ENCODE peak calls at places on chromosome 17, in seven cellular contexts. N is ovary, Y is left ventricle myocardium inferior, C is sigmoid colon, Q is spleen, J is astrocyte of the cerebellum, H is dorsolateral prefrontal cortex. A is an unnamed sample.

GRCh38 chr17:10652984-10653680 is 4.0 kb downstream of the MYH3 start:
- DNase-seq in Q (no peak), Y (no peak), H (peak), J (no peak), C (no peak), N (no peak), A (no peak)

GRCh38 chr17:65472602-65473001 is 88.8 kb downstream of the AXIN2 start:
- DNase-seq in N (peak), Y (no peak), J (no peak), C (no peak), Q (no peak), H (no peak), A (peak)

GRCh38 chr17:40461774-40462342 is 18.6 kb downstream of the IGFBP4 start:
- DNase-seq in N (no peak), C (peak), Y (no peak), Q (no peak), J (no peak), H (no peak), A (peak)

GRCh38 chr17:59840329-59840907 is 52.3 kb downstream of the TUBD1 start:
- DNase-seq in H (no peak), N (no peak), Q (no peak), C (no peak), Y (no peak), J (no peak), A (no peak)

GRCh38 chr17:57954421-57955182 is 610 bp downstream of the CUEDC1 start:
- DNase-seq in H (peak), N (peak), Y (peak), J (no peak), Q (peak), C (peak), A (peak)

GRCh38 chr17:29645516-29646051 is 22.9 kb upstream of the CORO6 start:
- DNase-seq in Y (peak), N (peak), H (no peak), Q (no peak), J (peak), C (peak), A (peak)

GRCh38 chr17:48211011-48211410 is 103.4 kb downstream of the SNX11 start:
- DNase-seq in Q (no peak), H (no peak), Y (no peak), C (no peak), N (no peak), J (no peak), A (no peak)

GRCh38 chr17:47815106-47815918 is 6.3 kb downstream of the OSBPL7 start:
- DNase-seq in Q (no peak), J (no peak), Y (no peak), C (no peak), H (no peak), N (no peak), A (no peak)

GRCh38 chr17:13544292-13544691 is 57.4 kb downstream of the HS3ST3A1 start:
- DNase-seq in C (peak), J (peak), H (peak), Y (no peak), Q (no peak), N (peak), A (peak)

GRCh38 chr17:73562896-73563295 is 81.3 kb downstream of the SDK2 start:
- DNase-seq in J (no peak), Q (no peak), Y (no peak), N (no peak), H (no peak), C (no peak), A (no peak)

GRCh38 chr17:59844884-59845594 is 47.7 kb downstream of the TUBD1 start:
- DNase-seq in C (peak), J (no peak), Y (no peak), N (no peak), Q (no peak), H (no peak), A (peak)

GRCh38 chr17:76643553-76644148 is at the start of gene ST6GALNAC1:
- DNase-seq in H (no peak), J (no peak), Y (peak), N (no peak), Q (no peak), C (peak), A (peak)

GRCh38 chr17:30519707-30520106 is 42.5 kb downstream of the GOSR1 start:
- DNase-seq in C (no peak), H (no peak), Q (no peak), N (no peak), Y (no peak), J (peak), A (peak)

GRCh38 chr17:75791251-75791650 is 6.6 kb downstream of the UNK start:
- DNase-seq in C (no peak), H (no peak), Q (no peak), N (no peak), Y (no peak), J (no peak), A (no peak)

GRCh38 chr17:13024033-13024432 is 6.2 kb upstream of the ELAC2 start:
- DNase-seq in Q (no peak), N (no peak), C (no peak), H (no peak), J (no peak), Y (no peak), A (no peak)

GRCh38 chr17:74437702-74438101 is 5.8 kb downstream of the GPRC5C start:
- DNase-seq in Q (no peak), J (no peak), N (no peak), H (no peak), C (no peak), Y (no peak), A (no peak)

GRCh38 chr17:56009795-56010715 is 143.2 kb upstream of the ANKFN1 start:
- DNase-seq in J (no peak), Y (no peak), Q (no peak), H (no peak), C (no peak), N (no peak), A (no peak)

GRCh38 chr17:41413353-41413752 is 11.0 kb downstream of the KRT37 start:
- DNase-seq in N (no peak), C (no peak), H (no peak), Y (no peak), Q (no peak), J (peak), A (no peak)

GRCh38 chr17:55462234-55462633 is 40.6 kb upstream of the MMD start:
- DNase-seq in Y (no peak), C (no peak), H (no peak), N (no peak), Q (no peak), J (no peak), A (no peak)

GRCh38 chr17:28967240-28968135 is 16.2 kb upstream of the PHF12 start:
- DNase-seq in J (no peak), N (no peak), H (no peak), C (no peak), Y (no peak), Q (peak), A (no peak)

GRCh38 chr17:63439682-63440081 is 6.4 kb downstream of the CYB561 start:
- DNase-seq in J (peak), Q (no peak), H (no peak), Y (no peak), C (no peak), N (no peak), A (no peak)

GRCh38 chr17:8754890-8755289 is 3.5 kb downstream of the SPDYE4 start:
- DNase-seq in H (no peak), C (no peak), N (no peak), Q (no peak), Y (no peak), J (no peak), A (no peak)

GRCh38 chr17:41799366-41799765 is 12.4 kb downstream of the P3H4 start:
- DNase-seq in Q (no peak), N (no peak), Y (no peak), H (no peak), C (no peak), J (no peak), A (no peak)

GRCh38 chr17:77085916-77086432 is 54.8 kb upstream of the SEC14L1 start:
- DNase-seq in Y (no peak), C (no peak), Q (no peak), J (no peak), H (no peak), N (no peak), A (no peak)

GRCh38 chr17:42704495-42705494 is 22.5 kb downstream of the CNTNAP1 start:
- DNase-seq in J (no peak), N (no peak), C (no peak), Q (no peak), Y (no peak), H (no peak), A (no peak)

GRCh38 chr17:43753488-43754129 is 5.0 kb downstream of the SOST start:
- DNase-seq in Q (no peak), H (no peak), C (peak), Y (no peak), J (no peak), N (no peak), A (no peak)

GRCh38 chr17:43754947-43755346 is 3.6 kb downstream of the SOST start:
- DNase-seq in Y (no peak), N (no peak), H (no peak), J (no peak), Q (no peak), C (peak), A (no peak)

GRCh38 chr17:43756176-43756575 is 2.4 kb downstream of the SOST start:
- DNase-seq in N (no peak), Q (no peak), Y (no peak), J (no peak), C (no peak), H (no peak), A (no peak)

GRCh38 chr17:43757171-43757660 is 1.4 kb downstream of the SOST start:
- DNase-seq in N (no peak), H (no peak), Y (no peak), C (peak), J (no peak), Q (no peak), A (no peak)

GRCh38 chr17:43755389-43755875 is 3.2 kb downstream of the SOST start:
- DNase-seq in N (no peak), C (peak), Y (no peak), H (no peak), J (no peak), Q (peak), A (peak)
- TF ChIP-seq CTCF in N (no peak), C (no peak), Y (peak), H (no peak), J (no peak), Q (peak), A (no peak)

GRCh38 chr17:17140590-17140980 is 65.5 kb downstream of the PLD6 start:
- DNase-seq in Y (no peak), J (no peak), H (no peak), N (no peak), Q (no peak), C (no peak), A (no peak)
- TF ChIP-seq CTCF in Y (no peak), J (peak), H (no peak), N (no peak), Q (no peak), C (no peak), A (no peak)

GRCh38 chr17:68860941-68861340 is 94.3 kb downstream of the ABCA8 start:
- DNase-seq in J (no peak), C (no peak), Y (no peak), H (no peak), N (no peak), Q (no peak), A (no peak)

GRCh38 chr17:68865584-68865983 is 89.6 kb downstream of the ABCA8 start:
- DNase-seq in Q (no peak), H (no peak), C (no peak), J (no peak), N (no peak), Y (no peak), A (no peak)

GRCh38 chr17:68863091-68863652 is 92.0 kb downstream of the ABCA8 start:
- DNase-seq in J (no peak), H (no peak), Q (no peak), N (no peak), C (no peak), Y (no peak), A (no peak)

DNA sequence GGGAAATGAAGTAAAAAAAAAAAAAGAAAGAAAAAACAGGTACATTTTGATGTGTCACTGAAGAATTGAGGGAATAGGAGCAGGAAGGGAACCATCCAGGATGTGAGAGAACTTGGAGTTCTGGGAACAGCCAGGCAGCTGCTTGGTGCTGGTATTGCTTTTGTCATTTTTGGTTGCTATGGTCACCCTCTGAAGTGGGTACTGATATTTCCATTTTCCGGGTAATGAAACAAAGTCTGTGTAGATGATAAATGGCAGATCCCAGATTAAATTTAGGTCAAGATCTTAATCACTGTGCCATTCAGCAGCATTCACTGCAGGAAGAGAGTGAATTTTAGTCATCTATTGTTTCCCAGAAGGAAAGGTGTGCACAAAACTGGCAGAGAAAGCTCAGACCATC is 93.6 kb downstream of the ABCA8 start:
- DNase-seq in J (no peak), Y (no peak), N (no peak), H (no peak), C (no peak), Q (no peak), A (no peak)
- TF ChIP-seq CTCF in J (no peak), Y (no peak), N (no peak), H (no peak), C (no peak), Q (no peak), A (no peak)

GRCh38 chr17:7234100-7235012 is at the start of gene DVL2:
- DNase-seq in N (peak), Q (peak), J (peak), C (peak), Y (peak), H (peak), A (peak)
- TF ChIP-seq CTCF in N (no peak), Q (no peak), J (no peak), C (no peak), Y (no peak), H (no peak), A (no peak)

GRCh38 chr17:27559506-27559931 is 71.5 kb upstream of the LGALS9 start:
- DNase-seq in Q (peak), H (no peak), N (peak), Y (no peak), C (no peak), J (no peak), A (peak)
- TF ChIP-seq CTCF in Q (no peak), H (no peak), N (no peak), Y (peak), C (no peak), J (no peak), A (peak)

DNA sequence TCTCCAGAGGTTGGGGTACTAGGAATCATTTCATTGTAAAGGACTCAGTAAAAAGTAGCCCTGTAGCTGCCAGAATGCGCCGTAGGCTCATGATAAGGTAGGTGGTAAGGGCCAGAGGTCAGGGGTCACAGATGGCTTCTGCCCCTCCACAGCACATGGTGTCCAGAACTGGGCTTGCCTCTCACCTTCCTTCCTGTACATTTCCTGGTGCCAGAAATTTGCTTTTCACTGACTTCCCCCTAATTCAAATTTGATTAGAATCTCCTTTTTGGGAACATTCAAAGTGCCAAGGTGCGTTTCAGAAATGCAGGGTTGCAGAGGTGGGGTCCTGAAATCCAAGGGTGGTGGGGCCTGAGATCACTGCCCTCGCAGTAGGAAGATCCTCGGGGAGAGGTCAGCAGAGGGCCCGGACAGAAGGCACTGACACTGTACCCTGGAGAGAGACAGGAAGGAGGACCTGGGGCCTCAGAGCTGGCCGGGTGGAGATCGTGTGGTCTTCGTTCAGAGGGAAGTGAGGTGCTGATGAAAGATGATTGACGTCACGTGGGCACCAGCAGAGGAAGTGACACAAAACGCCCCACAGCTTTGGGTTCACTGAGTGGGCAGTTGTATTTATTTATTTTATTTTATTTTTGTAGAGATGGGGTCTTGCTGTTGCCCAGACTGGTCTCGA is 25.5 kb upstream of the METRNL start:
- DNase-seq in N (peak), H (no peak), Q (peak), J (no peak), Y (peak), C (peak), A (no peak)
- TF ChIP-seq CTCF in N (no peak), H (no peak), Q (no peak), J (no peak), Y (no peak), C (no peak), A (no peak)

GRCh38 chr17:80147035-80147939 is at the start of gene EIF4A3:
- DNase-seq in N (peak), C (peak), Q (peak), Y (peak), H (peak), J (peak), A (peak)
- TF ChIP-seq CTCF in N (no peak), C (no peak), Q (peak), Y (peak), H (peak), J (no peak), A (peak)

GRCh38 chr17:78748730-78749317 is 33.2 kb downstream of the CYTH1 start:
- DNase-seq in H (no peak), Q (peak), C (peak), J (no peak), Y (peak), N (peak), A (no peak)
- TF ChIP-seq CTCF in H (no peak), Q (no peak), C (no peak), J (no peak), Y (no peak), N (no peak), A (no peak)

DNA sequence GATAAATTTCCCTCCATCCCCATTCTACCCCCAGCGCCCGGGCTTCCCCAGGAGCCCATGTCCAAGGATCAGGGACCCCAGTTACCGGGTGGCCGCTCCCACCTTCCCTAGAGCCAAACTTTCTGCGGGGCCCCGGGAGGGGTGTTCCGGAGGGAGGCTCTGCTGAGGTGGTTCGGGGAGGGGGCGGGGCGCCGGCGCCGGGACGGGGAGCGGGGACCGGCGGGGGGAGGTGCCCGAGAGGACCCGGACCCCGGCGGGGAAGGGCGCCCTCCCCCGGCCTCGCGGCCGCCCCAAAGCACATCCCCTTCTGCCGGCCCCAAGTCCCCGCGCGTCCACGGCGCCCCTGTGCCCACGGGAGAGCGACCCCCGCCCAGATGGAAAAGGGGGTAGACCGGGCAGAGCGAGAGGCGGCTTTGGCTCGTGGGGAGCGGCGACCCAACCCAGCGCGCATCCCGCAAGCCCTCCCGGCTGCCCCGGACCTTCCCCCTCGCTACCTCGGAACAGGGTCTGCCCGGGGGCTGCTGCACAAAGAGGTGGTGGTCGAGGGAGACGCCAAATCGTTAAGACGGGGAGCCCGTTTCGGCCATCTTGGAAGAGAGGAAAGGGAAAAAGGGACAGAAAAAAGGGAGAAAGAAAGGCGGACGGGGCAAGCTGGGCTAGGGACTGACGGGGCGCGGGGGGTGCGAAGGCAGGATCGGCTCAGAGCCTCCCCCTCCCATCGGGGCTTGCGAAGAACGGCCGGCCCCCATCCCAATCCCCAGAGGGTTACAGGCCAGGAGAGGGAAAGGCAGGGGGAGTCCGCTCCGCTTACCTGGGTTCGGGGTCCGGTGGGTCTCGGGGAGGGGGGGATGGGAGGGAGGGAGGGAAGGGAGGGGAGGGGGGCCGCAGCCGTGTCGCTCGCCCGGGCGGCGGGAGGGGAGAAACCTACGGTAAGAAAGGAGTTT is 479 bp downstream of the PCGF2 start:
- DNase-seq in Q (no peak), Y (peak), N (peak), J (no peak), C (no peak), H (no peak), A (peak)
- TF ChIP-seq CTCF in Q (no peak), Y (peak), N (no peak), J (peak), C (no peak), H (no peak), A (peak)

A was measured in hepatocyte.